ENCODE peak calls at places on chromosomes 13 and 19, in four cellular contexts. One of them, this sample, is unnamed.

GRCh38 chr19:48646192-48646911 is 365 bp upstream of the CA11 start:
- DNase-seq in HepG2: peak; percentile 70
- DNase-seq in HCT116: peak; percentile 77
- DNase-seq in SK-N-SH: peak; percentile 96
- DNase-seq in this sample: peak; percentile 99

GRCh38 chr13:60611523-60611922 is 214.5 kb downstream of the TDRD3 start:
- DNase-seq in HepG2: no peak
- DNase-seq in HCT116: no peak
- DNase-seq in SK-N-SH: no peak
- DNase-seq in this sample: no peak

GRCh38 chr13:46015374-46015773 is 37.2 kb downstream of the ZC3H13 start:
- DNase-seq in HCT116: no peak
- DNase-seq in SK-N-SH: no peak
- DNase-seq in HepG2: no peak
- DNase-seq in this sample: peak; percentile 14

GRCh38 chr13:20814224-20814910 is 40.6 kb upstream of the EEF1AKMT1 start:
- DNase-seq in SK-N-SH: peak; percentile 58
- DNase-seq in HCT116: no peak
- DNase-seq in HepG2: no peak
- DNase-seq in this sample: no peak

GRCh38 chr13:84037937-84038464 is 155.7 kb upstream of the SLITRK1 start:
- DNase-seq in HCT116: no peak
- DNase-seq in SK-N-SH: no peak
- DNase-seq in HepG2: no peak
- DNase-seq in this sample: no peak

GRCh38 chr19:32809254-32809653 is 60.3 kb downstream of the SLC7A9 start:
- DNase-seq in HepG2: no peak
- DNase-seq in SK-N-SH: no peak
- DNase-seq in HCT116: no peak
- DNase-seq in this sample: no peak

GRCh38 chr19:41871573-41872383 is 5.3 kb upstream of the CD79A start:
- DNase-seq in HepG2: no peak
- DNase-seq in HCT116: no peak
- DNase-seq in SK-N-SH: peak; percentile 19
- DNase-seq in this sample: peak; percentile 95

GRCh38 chr13:107210216-107211010 is 642.5 kb upstream of the ARGLU1 start:
- DNase-seq in HepG2: no peak
- DNase-seq in HCT116: no peak
- DNase-seq in SK-N-SH: no peak
- DNase-seq in this sample: no peak

GRCh38 chr19:8585894-8586750 is 8.9 kb upstream of the MYO1F start:
- DNase-seq in HepG2: peak; percentile 28
- DNase-seq in SK-N-SH: peak; percentile 59
- DNase-seq in HCT116: peak; percentile 49
- DNase-seq in this sample: peak; percentile 91

GRCh38 chr13:28534801-28535200 is 39.9 kb upstream of the FLT1 start:
- DNase-seq in HCT116: no peak
- DNase-seq in HepG2: no peak
- DNase-seq in SK-N-SH: no peak
- DNase-seq in this sample: no peak

DNA sequence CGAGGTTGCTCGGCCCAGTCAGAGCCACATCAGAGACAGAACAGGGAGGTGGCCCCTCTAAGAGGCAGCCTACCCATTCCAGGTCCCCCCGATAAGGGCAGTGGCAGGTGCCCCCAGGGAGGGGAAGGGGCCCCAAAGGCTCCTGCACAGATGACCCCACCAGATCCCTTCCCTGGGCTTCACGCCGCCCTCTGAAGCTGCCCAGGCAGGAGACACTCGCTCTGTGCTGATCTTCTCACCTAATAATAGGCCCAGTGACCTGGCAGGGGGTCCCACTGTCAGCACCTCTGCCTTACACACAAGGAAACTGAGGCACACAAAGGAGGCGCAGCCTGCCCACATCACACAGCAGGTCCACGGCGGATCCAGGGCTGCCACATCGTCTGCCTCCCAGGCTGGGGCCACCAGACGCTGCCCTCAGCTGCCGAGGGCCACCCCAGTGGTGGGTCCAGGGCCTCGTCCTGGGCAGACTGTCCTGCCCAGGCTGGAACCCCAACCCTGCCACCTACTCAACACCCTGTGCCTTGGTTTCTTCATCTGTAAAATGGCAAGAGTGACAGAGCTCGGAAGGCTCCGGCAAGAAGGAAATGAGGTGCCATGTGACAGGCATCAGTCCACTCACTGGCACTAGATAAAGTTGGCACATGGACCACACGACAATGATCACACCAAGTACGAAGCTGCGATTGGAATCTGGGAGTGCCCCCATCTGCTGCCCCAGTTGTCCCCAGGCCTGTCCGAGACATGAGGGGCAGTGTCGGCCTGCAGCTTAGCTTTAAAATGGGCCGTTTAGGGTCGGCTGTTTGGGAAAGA is 56.5 kb downstream of the KLF2 start:
- DNase-seq in SK-N-SH: no peak
- DNase-seq in HepG2: no peak
- DNase-seq in HCT116: no peak
- DNase-seq in this sample: no peak
- H3K4me3 ChIP-seq in SK-N-SH: no peak overlapping the region
- H3K4me3 ChIP-seq in HepG2: no peak overlapping the region
- H3K4me3 ChIP-seq in HCT116: no peak overlapping the region
- H3K4me3 ChIP-seq in this sample: no peak overlapping the region

DNA sequence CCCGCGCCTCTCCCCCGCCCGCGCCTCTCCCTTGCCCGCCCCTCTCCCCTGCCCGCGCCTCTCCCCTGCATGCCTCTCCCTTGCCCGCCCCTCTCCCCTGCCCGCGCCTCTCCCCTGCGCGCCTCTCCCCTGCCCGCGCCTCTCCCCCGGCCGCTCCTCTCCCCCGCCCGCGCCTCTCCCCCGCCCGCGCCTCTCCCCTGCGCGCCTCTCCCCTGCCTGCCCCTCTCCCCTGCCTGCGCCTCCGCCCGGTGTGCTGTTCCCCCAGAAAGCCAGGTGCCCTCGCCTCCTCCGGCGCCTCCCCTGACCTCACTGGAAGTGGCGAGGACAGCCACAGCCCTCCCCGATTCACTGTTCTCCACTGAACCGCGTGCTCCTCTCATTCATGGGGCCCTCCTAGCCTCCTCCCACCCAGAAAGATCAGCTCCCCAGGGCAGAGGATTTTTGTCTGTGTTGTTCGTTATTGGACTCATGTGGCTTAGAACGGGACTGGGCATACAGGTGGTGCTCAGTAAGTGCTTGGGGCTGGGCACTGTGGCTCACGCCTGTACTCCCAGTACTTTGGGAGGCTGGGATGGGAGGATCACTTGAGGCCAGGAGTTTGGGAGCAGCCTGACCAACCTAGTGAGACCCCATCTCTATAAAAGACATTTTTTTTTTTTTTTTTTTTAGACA is 3.6 kb downstream of the PRTN3 start:
- DNase-seq in SK-N-SH: no peak
- DNase-seq in HCT116: no peak
- DNase-seq in HepG2: no peak
- DNase-seq in this sample: no peak
- TF ChIP-seq MAX in SK-N-SH: no peak
- TF ChIP-seq MAX in HCT116: no peak
- TF ChIP-seq MAX in HepG2: no peak
- TF ChIP-seq MAX in this sample: no peak

DNA sequence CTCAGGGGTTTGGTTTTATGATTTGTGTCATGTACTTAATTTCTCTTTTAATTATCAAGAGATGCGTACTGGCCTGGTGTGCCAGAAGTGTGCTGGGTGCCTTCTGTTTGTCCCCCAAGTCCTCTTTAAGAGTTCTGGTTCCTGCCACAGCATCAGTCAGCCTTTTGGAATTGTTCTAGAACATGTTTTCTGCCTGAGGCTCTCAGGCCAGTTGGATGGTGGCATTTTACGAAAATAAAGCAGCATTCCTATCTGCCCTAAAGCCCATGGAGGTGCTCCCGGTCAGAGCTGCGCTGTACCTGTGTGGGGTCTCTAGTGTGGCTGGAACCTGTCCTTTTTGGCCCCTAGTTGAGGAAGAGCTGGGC is 54.1 kb downstream of the TSSK6 start:
- DNase-seq in SK-N-SH: no peak
- DNase-seq in HCT116: no peak
- DNase-seq in HepG2: no peak
- DNase-seq in this sample: no peak
- H3K4me3 ChIP-seq in SK-N-SH: no peak overlapping the region
- H3K4me3 ChIP-seq in HCT116: no peak overlapping the region
- H3K4me3 ChIP-seq in HepG2: no peak overlapping the region
- H3K4me3 ChIP-seq in this sample: no peak overlapping the region

DNA sequence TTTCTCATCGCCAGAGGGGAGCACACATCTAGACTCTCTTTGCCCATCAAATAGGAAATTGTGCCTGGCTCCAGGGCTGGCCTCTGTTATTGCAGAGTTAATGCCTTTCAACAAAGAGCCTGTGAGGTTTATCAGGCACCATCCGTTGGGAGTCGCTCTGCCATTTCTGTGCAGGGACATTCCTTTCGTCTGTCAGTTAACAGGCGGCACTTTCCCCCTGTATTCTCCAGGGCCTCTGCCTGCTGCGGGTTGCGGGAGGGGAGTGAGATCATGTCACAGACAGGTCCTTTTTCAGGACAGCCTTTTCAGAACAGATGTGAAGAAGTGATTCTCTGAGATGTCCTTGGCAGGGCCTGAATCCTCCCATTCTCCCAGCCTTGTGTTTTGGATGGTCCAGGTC is 14.8 kb downstream of the SERP2 start:
- DNase-seq in SK-N-SH: peak; percentile 47
- DNase-seq in HepG2: peak; percentile 31
- DNase-seq in HCT116: no peak
- DNase-seq in this sample: no peak
- TF ChIP-seq MAX in SK-N-SH: no peak
- TF ChIP-seq MAX in HepG2: no peak
- TF ChIP-seq MAX in HCT116: no peak
- TF ChIP-seq MAX in this sample: no peak

DNA sequence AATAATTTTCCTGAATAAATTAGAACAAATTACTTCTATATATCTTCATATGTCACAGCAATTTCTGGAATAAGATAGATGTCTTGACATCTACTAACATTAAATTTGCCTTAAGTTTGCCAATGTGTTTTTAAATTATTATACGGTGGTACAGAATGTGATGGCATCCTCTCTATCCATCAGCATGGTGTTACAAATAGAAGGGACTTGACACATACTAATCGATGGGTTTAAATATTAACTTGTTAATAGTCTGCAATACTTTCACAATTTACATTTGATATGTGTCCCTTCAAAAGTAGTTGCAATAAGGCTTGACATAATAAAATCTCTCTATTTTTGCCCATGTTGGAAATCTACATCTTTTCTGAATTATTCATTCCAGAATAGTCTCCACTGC is 65.1 kb upstream of the PRR20A start:
- DNase-seq in HepG2: no peak
- DNase-seq in HCT116: no peak
- DNase-seq in SK-N-SH: no peak
- DNase-seq in this sample: no peak
- H3K4me3 ChIP-seq in HepG2: no peak overlapping the region
- H3K4me3 ChIP-seq in HCT116: no peak overlapping the region
- H3K4me3 ChIP-seq in SK-N-SH: no peak overlapping the region
- H3K4me3 ChIP-seq in this sample: no peak overlapping the region

DNA sequence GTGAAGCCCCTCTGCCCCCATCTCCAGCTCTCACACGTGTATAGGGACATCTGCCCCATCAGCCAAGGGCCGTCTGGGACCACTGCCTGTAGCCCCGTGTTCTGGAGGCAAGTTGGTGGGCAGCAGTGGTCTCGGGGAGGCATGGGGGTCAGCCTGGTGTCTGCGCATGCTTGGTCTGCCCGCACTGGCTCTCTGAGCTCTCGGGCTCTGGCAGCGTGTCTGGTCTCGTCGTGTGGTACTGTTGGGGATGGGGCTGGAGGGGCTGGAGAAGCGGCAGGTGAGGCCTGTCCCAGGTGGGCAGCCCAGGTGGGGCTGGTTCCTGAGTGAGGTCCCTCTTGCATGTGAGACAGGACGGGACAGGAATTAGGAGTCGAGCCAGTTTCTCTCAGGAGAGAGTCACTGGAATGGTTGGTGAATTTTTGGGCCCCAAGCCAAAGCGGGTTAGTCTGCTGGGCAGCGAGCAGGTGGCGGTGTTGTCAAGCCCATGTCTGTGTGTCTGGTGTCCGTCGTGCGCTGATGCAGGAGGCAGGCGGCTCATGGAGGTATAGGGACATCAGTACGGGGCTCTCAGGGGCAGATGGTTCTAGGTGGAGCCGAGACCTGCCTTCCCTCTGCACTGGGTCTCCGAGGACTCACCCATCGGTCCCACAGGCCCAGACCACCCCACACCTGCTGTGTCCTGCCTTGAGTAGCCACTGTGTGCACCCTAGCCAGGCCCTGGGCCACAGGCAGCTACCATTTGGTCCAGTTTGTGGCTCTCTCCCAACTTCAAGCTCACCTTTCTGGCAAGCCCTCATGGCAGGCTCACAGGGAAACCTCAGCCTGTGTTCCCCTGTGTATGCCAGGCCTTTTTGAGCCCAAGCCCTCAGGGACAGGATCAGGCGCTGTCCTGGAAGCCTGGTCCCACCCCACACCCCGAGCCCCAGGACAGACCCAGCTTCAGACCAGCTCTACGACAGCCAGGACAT is 18.2 kb downstream of the COMP start:
- DNase-seq in SK-N-SH: no peak
- DNase-seq in HCT116: no peak
- DNase-seq in HepG2: no peak
- DNase-seq in this sample: no peak
- TF ChIP-seq MAX in SK-N-SH: no peak
- TF ChIP-seq MAX in HCT116: no peak
- TF ChIP-seq MAX in HepG2: no peak
- TF ChIP-seq MAX in this sample: no peak

DNA sequence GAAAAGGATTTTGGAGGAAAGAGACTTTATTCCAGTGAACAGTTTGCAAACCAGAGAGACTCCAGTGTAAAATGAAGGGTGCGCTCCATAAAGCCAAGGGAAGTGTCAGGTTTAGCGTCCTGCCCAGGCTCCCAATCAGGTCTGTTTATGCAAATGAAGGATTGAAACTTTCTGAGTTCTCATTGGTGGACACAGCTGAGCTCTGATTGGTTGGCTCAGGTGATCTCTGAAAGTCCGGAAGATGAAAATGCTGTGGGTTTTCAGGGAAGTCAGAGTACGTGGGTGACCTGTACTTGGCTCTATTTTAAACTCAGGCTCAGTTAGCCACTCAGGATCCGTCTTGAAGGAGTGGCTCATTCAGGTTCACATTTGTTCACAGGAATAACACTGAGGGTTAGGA is 28.7 kb upstream of the CD33 start:
- DNase-seq in HCT116: no peak
- DNase-seq in SK-N-SH: no peak
- DNase-seq in HepG2: no peak
- DNase-seq in this sample: no peak
- H3K4me3 ChIP-seq in HCT116: no peak overlapping the region
- H3K4me3 ChIP-seq in SK-N-SH: no peak overlapping the region
- H3K4me3 ChIP-seq in HepG2: no peak overlapping the region
- H3K4me3 ChIP-seq in this sample: no peak overlapping the region

This sample was measured in NB4.